ENCODE peak calls at places on chromosomes 7 and 10, in nine cellular contexts. U is neural progenitor cell, H is mammary epithelial cell, Q is A673, V is HCT116, N is astrocyte, W is MM.1S, Y is fibroblast of lung, P is GM23338. S is an unnamed sample.

GRCh38 chr10:110422548-110422947 is 75.2 kb upstream of the DUSP5 start:
- DNase-seq in W (no peak), H (no peak), N (no peak), Y (no peak), V (no peak), Q (no peak), U (no peak), P (no peak), S (no peak)

GRCh38 chr10:48598243-48598935 is 6.5 kb downstream of the ARHGAP22 start:
- DNase-seq in W (no peak), V (no peak), P (no peak), H (no peak), Y (no peak), Q (no peak), N (no peak), U (no peak), S (no peak)

GRCh38 chr7:135231686-135232085 is 2.0 kb upstream of the STRA8 start:
- DNase-seq in Q (no peak), P (no peak), N (no peak), Y (no peak), U (no peak), H (no peak), V (no peak), W (no peak), S (no peak)

GRCh38 chr7:8190121-8190895 is 71.7 kb downstream of the ICA1 start:
- DNase-seq in W (peak), H (peak), N (peak), V (peak), Q (peak), U (peak), Y (peak), P (peak), S (peak)

GRCh38 chr7:78006063-78006755 is 207.6 kb downstream of the PHTF2 start:
- DNase-seq in U (peak), W (no peak), P (peak), Q (no peak), V (no peak), Y (no peak), N (no peak), H (no peak), S (no peak)

GRCh38 chr7:70400829-70401380 is 731.0 kb upstream of the GALNT17 start:
- DNase-seq in H (no peak), N (no peak), V (no peak), W (no peak), Y (no peak), P (no peak), Q (no peak), U (no peak), S (no peak)

GRCh38 chr10:63120554-63120953 is 12.6 kb upstream of the NRBF2 start:
- DNase-seq in Y (peak), N (peak), P (no peak), V (no peak), W (no peak), U (no peak), H (peak), Q (peak), S (no peak)

GRCh38 chr10:83753490-83753889 is 385.8 kb upstream of the GHITM start:
- DNase-seq in U (no peak), W (no peak), V (no peak), N (no peak), Y (no peak), P (no peak), Q (no peak), H (no peak), S (no peak)

GRCh38 chr7:50341709-50342108 is 37.2 kb downstream of the IKZF1 start:
- DNase-seq in Y (no peak), W (no peak), Q (no peak), N (no peak), V (no peak), P (no peak), H (no peak), U (no peak), S (no peak)

GRCh38 chr7:66865290-66865864 is 55.6 kb upstream of the TMEM248 start:
- DNase-seq in U (no peak), P (no peak), Q (no peak), W (no peak), N (no peak), V (no peak), Y (no peak), H (no peak), S (no peak)

GRCh38 chr7:27190284-27190748 is 5.3 kb upstream of the HOXA11 start:
- DNase-seq in V (no peak), W (no peak), H (no peak), Q (no peak), Y (no peak), U (no peak), P (no peak), N (no peak), S (no peak)

GRCh38 chr10:45547207-45547606 is 125.4 kb downstream of the ZFAND4 start:
- DNase-seq in W (no peak), H (no peak), Q (no peak), P (no peak), U (no peak), Y (no peak), V (no peak), N (no peak), S (no peak)

GRCh38 chr7:143367972-143368371 is 5.5 kb upstream of the FAM131B start:
- DNase-seq in N (no peak), V (peak), W (no peak), H (peak), U (no peak), P (no peak), Y (no peak), Q (no peak), S (peak)

GRCh38 chr10:18421726-18422293 is 229.6 kb downstream of the NSUN6 start:
- DNase-seq in Y (no peak), P (no peak), U (no peak), V (no peak), W (no peak), H (no peak), Q (no peak), N (no peak), S (no peak)

DNA sequence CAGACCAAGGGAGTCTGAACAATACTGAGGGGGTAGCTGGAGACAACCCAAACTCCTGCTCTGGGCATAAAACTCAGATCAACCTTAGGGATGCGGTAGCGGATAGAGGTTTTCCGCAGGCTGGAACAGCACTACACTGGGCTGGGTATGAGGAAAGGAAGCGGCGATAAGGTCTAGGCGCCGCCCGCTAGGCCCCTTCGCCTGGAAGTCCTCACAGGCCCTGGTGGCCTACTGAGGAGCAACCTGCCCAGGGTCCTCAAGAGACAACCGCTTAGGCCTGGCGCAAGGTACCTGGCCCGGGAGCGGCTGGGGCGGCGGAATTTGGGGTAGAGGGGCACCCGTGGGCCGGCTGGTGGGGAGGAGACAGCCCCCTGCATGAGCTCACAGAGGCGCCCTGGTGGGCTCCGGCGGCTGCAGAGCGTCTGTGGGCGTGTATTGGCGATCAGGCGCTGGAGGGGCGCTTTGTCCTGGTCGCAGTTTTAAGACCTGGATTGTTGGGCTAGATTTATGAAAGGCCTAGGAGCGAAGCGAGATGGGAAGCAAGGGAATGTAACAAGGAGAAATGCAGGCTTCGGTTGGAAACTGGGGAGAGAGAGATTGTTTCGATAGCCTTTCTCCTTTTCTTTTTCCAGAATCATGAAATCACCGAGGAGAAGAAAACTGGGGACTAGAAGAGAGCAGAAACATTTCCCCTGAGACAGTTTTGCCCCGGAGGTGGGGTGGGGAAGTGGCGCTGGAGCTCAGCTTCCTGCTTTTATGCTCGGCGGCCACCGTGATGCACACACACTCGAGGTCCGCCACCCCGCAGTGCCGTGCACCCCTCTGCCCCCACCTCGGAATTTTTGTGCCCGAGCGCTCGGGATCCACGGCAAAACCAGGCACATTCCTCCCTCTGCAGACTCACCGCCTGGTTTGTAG is 2.4 kb upstream of the NKX2-3 start:
- DNase-seq in P (peak), Y (no peak), V (no peak), U (peak), W (no peak), N (no peak), H (no peak), Q (no peak), S (no peak)
- TF ChIP-seq EZH2 in P (peak), Y (peak), V (no peak), U (peak), W (no peak), N (peak), H (no peak), Q (no peak), S (no peak)

GRCh38 chr7:978049-978346 is 2.6 kb upstream of the COX19 start:
- DNase-seq in P (no peak), W (no peak), V (no peak), Y (no peak), U (no peak), N (no peak), Q (no peak), H (no peak), S (no peak)
- H3K27ac ChIP-seq in P (no peak), W (no peak), V (no peak), Y (no peak), U (no peak), N (no peak), Q (no peak), H (no peak), S (no peak)

GRCh38 chr7:5590596-5591546 is 167.2 kb upstream of the TNRC18 start:
- DNase-seq in H (no peak), W (no peak), P (no peak), Y (no peak), U (no peak), V (no peak), Q (no peak), N (no peak), S (no peak)
- H3K4me3 ChIP-seq in H (no peak), W (no peak), P (peak), Y (no peak), U (no peak), V (peak), Q (no peak), N (no peak), S (no peak)

DNA sequence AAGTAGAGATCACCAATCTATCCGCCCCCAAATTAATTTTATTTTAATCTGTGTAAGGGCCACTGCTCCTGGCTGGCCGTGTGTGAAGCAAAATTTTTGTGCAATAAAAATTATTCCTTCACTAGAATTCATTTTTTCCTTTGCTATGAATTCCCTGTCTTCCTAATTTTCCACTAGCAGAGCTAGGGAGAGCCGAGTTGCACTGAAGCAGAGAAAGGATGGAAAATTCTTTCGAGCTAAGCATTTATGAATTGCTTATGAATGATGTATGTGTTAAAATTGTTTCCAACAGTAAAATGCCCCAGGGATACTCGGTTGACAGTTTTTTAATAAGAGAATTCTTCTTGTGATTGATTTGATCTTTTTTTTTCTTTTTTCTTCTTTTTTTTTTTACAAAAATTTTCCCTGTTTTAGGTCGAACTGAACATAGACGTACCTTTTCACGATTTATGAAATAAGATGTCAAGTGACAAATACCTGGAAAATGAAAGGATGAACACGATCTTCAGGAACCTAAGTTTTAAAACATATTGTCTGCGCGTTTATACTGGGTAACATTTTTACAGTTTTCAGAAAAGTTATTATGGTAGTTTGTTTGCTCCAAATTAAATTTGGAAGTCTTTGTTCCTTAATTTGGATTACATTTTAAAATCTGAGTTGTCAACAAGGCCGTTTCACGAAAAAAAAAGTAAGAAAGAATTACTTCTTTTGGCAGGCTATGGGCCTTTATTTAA is 288.8 kb upstream of the NFE2L3 start:
- DNase-seq in P (no peak), W (no peak), H (no peak), N (no peak), Q (no peak), Y (no peak), V (no peak), U (no peak), S (no peak)
- TF ChIP-seq EZH2 in P (no peak), W (no peak), H (no peak), N (no peak), Q (no peak), Y (no peak), V (peak), U (peak), S (no peak)

DNA sequence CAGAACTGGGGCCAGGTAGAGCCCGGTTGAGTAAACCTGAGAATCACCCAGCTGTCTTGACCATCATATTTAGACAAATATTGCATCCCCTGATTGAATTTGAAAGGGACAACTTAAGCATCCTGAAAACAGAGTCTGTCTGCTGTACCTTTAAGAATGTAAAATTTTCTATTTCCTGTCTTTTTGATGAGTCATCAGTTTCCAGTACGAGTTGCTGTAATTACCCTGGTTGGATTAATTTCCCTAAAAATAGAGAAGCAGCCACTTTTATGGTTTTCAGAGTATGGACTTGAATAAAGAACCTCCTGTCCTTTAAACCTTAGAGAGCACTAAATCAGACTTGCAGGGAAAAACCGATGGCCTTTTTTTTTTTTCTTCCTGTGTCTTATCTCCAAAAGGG is 164.6 kb upstream of the SH2B2 start:
- DNase-seq in H (no peak), V (no peak), Q (peak), U (no peak), Y (peak), P (no peak), W (peak), N (peak), S (peak)
- H3K27ac ChIP-seq in H (no peak), V (peak), Q (peak), U (no peak), Y (peak), P (peak), W (peak), N (peak), S (peak)

DNA sequence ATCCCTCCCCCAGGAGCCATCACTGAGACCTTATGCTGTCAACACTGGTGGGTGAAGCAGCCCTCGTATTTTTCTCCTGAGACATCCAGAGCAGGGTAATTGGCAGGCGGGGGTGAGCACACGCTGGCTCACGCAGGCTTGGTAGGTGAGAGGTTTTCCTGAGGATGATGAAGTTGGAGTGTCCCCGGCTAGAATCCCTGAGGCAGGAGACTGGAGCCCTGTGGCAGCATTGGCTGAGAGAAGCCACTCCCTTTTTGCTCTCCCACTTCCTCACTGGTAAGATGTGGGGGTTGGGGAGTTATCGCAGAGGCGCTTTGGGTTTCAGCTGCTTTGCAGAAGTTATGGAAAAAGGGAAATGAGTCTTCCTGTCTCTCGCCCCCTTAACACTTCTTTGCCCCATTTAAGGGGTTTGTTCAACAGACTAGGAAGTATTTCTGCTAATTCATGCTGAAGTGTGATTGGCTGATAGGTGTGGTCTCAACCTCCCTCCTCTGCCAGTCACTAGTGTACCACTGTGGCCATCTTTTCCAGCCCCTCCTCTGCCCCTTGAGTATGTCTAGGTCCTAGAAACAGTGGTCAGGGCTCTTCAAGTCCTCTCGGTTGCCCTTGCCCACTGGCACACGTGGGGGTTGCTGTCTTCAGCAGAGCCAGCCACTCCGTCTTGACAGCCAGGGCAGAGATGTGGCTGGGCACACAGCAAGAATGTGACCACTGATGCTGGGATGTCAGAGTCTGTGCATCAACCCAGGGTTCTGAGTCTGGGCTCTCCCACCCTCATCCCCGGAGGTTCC is 5.7 kb downstream of the ARPC1B start:
- DNase-seq in Q (peak), Y (peak), H (peak), W (no peak), U (no peak), V (no peak), N (no peak), P (peak), S (no peak)
- H3K4me3 ChIP-seq in Q (no peak), Y (no peak), H (no peak), W (peak), U (no peak), V (no peak), N (no peak), P (no peak), S (no peak)

DNA sequence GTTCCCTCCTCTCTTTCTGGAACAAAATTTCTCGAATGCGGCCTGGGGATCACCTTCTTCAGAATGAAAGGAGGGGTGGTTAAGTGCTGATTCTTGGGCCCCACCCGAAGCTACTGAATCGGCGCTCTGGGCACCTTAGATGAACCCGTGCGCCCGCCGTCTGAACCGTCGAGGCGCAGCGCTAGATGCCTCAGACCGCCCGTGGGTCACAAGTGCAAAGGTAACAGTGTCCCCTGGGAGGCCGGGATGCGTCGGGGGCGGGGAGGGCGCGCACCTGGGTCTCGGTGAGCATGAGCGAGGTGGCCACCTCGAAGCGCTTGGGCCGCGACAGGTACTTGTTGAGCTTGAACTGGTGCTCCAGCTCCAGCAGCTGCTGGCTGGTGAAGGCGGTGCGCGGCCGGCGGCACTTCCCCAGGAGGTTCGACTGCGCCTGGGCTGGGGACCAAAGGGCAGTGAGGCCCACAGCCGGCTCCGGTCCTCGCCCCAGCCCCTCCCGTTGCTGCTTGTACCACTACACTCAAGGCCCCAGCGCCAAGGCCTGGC is 4.2 kb downstream of the MNX1 start:
- DNase-seq in Q (no peak), U (peak), W (no peak), V (no peak), H (no peak), P (peak), Y (no peak), N (no peak), S (no peak)
- TF ChIP-seq EZH2 in Q (no peak), U (peak), W (no peak), V (no peak), H (no peak), P (peak), Y (peak), N (peak), S (no peak)